ENCODE peak calls at places on chromosomes 7 and 10, in four cellular contexts. One of them, this sample, is unnamed. For H3K4me1, the result is how much of the 10 kb centered on the place peaks cover.

GRCh38 chr10:44310762-44311562 is 73.9 kb downstream of the CXCL12 start:
- DNase-seq in heart left ventricle: peak
- DNase-seq in MM.1S: peak
- DNase-seq in body of pancreas: peak
- DNase-seq in this sample: peak

GRCh38 chr10:124332426-124332825 is 86.3 kb downstream of the OAT start:
- DNase-seq in body of pancreas: no peak
- DNase-seq in heart left ventricle: no peak
- DNase-seq in MM.1S: no peak
- DNase-seq in this sample: no peak

GRCh38 chr10:43966571-43966965 is 317.9 kb upstream of the ZNF32 start:
- DNase-seq in MM.1S: no peak
- DNase-seq in heart left ventricle: no peak
- DNase-seq in body of pancreas: no peak
- DNase-seq in this sample: no peak

GRCh38 chr10:53447576-53447975 is 675.0 kb upstream of the MBL2 start:
- DNase-seq in heart left ventricle: no peak
- DNase-seq in MM.1S: no peak
- DNase-seq in body of pancreas: no peak
- DNase-seq in this sample: no peak

GRCh38 chr7:158579662-158580646 is 7.7 kb downstream of the PTPRN2 start:
- DNase-seq in body of pancreas: no peak
- DNase-seq in MM.1S: no peak
- DNase-seq in heart left ventricle: no peak
- DNase-seq in this sample: no peak

GRCh38 chr7:14892961-14893360 is 9.6 kb downstream of the DGKB start:
- DNase-seq in MM.1S: no peak
- DNase-seq in heart left ventricle: no peak
- DNase-seq in body of pancreas: no peak
- DNase-seq in this sample: no peak

GRCh38 chr10:786666-787512 is 97.4 kb upstream of the DIP2C start:
- DNase-seq in body of pancreas: no peak
- DNase-seq in heart left ventricle: no peak
- DNase-seq in MM.1S: no peak
- DNase-seq in this sample: peak

GRCh38 chr7:34341331-34341730 is 316.7 kb upstream of the NPSR1 start:
- DNase-seq in body of pancreas: no peak
- DNase-seq in MM.1S: no peak
- DNase-seq in heart left ventricle: no peak
- DNase-seq in this sample: no peak

GRCh38 chr10:11986593-11987216 is 55.9 kb downstream of the UPF2 start:
- DNase-seq in heart left ventricle: peak
- DNase-seq in MM.1S: peak
- DNase-seq in body of pancreas: peak
- DNase-seq in this sample: peak

GRCh38 chr7:28483868-28484267 is 71.5 kb downstream of the CREB5 start:
- DNase-seq in body of pancreas: no peak
- DNase-seq in MM.1S: no peak
- DNase-seq in heart left ventricle: no peak
- DNase-seq in this sample: no peak

GRCh38 chr7:43586251-43586900 is 3.5 kb downstream of the STK17A start:
- DNase-seq in body of pancreas: no peak
- DNase-seq in MM.1S: peak
- DNase-seq in heart left ventricle: no peak
- DNase-seq in this sample: no peak

GRCh38 chr10:99938563-99938962 is 71.2 kb downstream of the DNMBP start:
- DNase-seq in MM.1S: no peak
- DNase-seq in body of pancreas: no peak
- DNase-seq in heart left ventricle: no peak
- DNase-seq in this sample: no peak

GRCh38 chr10:109593686-109594085 is 329.6 kb downstream of the XPNPEP1 start:
- DNase-seq in heart left ventricle: no peak
- DNase-seq in body of pancreas: no peak
- DNase-seq in MM.1S: no peak
- DNase-seq in this sample: no peak

GRCh38 chr10:121766426-121766825 is 161.4 kb downstream of the ATE1 start:
- DNase-seq in MM.1S: no peak
- DNase-seq in body of pancreas: no peak
- DNase-seq in heart left ventricle: no peak
- DNase-seq in this sample: no peak

GRCh38 chr7:15228891-15229290 is 326.3 kb upstream of the DGKB start:
- DNase-seq in heart left ventricle: no peak
- DNase-seq in MM.1S: no peak
- DNase-seq in body of pancreas: no peak
- DNase-seq in this sample: no peak

GRCh38 chr7:36686499-36686898 is 37.8 kb downstream of the AOAH start:
- DNase-seq in body of pancreas: no peak
- DNase-seq in MM.1S: no peak
- DNase-seq in heart left ventricle: no peak
- DNase-seq in this sample: no peak

GRCh38 chr7:41930538-41931262 is 227.8 kb upstream of the INHBA start:
- DNase-seq in heart left ventricle: no peak
- DNase-seq in MM.1S: no peak
- DNase-seq in body of pancreas: no peak
- DNase-seq in this sample: no peak

GRCh38 chr7:101664390-101664789 is 35.3 kb upstream of the MYL10 start:
- DNase-seq in body of pancreas: no peak
- DNase-seq in MM.1S: no peak
- DNase-seq in heart left ventricle: no peak
- DNase-seq in this sample: no peak

GRCh38 chr7:106082087-106082854 is 29.8 kb downstream of the SYPL1 start:
- DNase-seq in body of pancreas: no peak
- DNase-seq in MM.1S: no peak
- DNase-seq in heart left ventricle: no peak
- DNase-seq in this sample: no peak

GRCh38 chr10:74502963-74503608 is 323.3 kb upstream of the KAT6B start:
- DNase-seq in body of pancreas: no peak
- DNase-seq in MM.1S: no peak
- DNase-seq in heart left ventricle: no peak
- DNase-seq in this sample: no peak

GRCh38 chr10:124962421-124962820 is 20.5 kb downstream of the ZRANB1 start:
- DNase-seq in heart left ventricle: no peak
- DNase-seq in MM.1S: no peak
- DNase-seq in body of pancreas: no peak
- DNase-seq in this sample: no peak

GRCh38 chr10:52677087-52677486 is 95.5 kb downstream of the MBL2 start:
- DNase-seq in heart left ventricle: no peak
- DNase-seq in body of pancreas: no peak
- DNase-seq in MM.1S: no peak
- DNase-seq in this sample: no peak

GRCh38 chr7:129271500-129272355 is 46.9 kb downstream of the AHCYL2 start:
- DNase-seq in MM.1S: peak
- DNase-seq in body of pancreas: peak
- DNase-seq in heart left ventricle: no peak
- DNase-seq in this sample: no peak

GRCh38 chr10:74051729-74052342 is 53.9 kb downstream of the VCL start:
- DNase-seq in heart left ventricle: peak
- DNase-seq in MM.1S: no peak
- DNase-seq in body of pancreas: peak
- DNase-seq in this sample: no peak

GRCh38 chr10:71756441-71757191 is 16.7 kb downstream of the VSIR start:
- DNase-seq in heart left ventricle: no peak
- DNase-seq in MM.1S: no peak
- DNase-seq in body of pancreas: no peak
- DNase-seq in this sample: no peak

GRCh38 chr7:151782598-151783448 is 94.1 kb downstream of the PRKAG2 start:
- DNase-seq in MM.1S: peak
- DNase-seq in heart left ventricle: peak
- DNase-seq in body of pancreas: peak
- DNase-seq in this sample: peak

GRCh38 chr10:94186722-94187121 is 176.0 kb downstream of the NOC3L start:
- DNase-seq in heart left ventricle: no peak
- DNase-seq in body of pancreas: no peak
- DNase-seq in MM.1S: no peak
- DNase-seq in this sample: no peak

GRCh38 chr10:128485701-128486235 is 359.5 kb upstream of the MKI67 start:
- DNase-seq in heart left ventricle: no peak
- DNase-seq in MM.1S: no peak
- DNase-seq in body of pancreas: no peak
- DNase-seq in this sample: no peak

GRCh38 chr7:22117222-22117621 is 171.5 kb upstream of the CDCA7L start:
- DNase-seq in MM.1S: no peak
- DNase-seq in body of pancreas: no peak
- DNase-seq in heart left ventricle: no peak
- DNase-seq in this sample: no peak

GRCh38 chr7:770336-770735 is 43.3 kb upstream of the PRKAR1B start:
- DNase-seq in heart left ventricle: no peak
- DNase-seq in MM.1S: no peak
- DNase-seq in body of pancreas: no peak
- DNase-seq in this sample: no peak

GRCh38 chr7:55325371-55325792 is 39.8 kb upstream of the LANCL2 start:
- DNase-seq in heart left ventricle: peak
- DNase-seq in body of pancreas: peak
- DNase-seq in MM.1S: no peak
- DNase-seq in this sample: peak

GRCh38 chr7:55326079-55326847 is 38.9 kb upstream of the LANCL2 start:
- DNase-seq in heart left ventricle: peak
- DNase-seq in body of pancreas: peak
- DNase-seq in MM.1S: no peak
- DNase-seq in this sample: no peak
- H3K27ac ChIP-seq in heart left ventricle: no peak
- H3K27ac ChIP-seq in body of pancreas: no peak
- H3K27ac ChIP-seq in MM.1S: no peak
- H3K27ac ChIP-seq in this sample: peak

DNA sequence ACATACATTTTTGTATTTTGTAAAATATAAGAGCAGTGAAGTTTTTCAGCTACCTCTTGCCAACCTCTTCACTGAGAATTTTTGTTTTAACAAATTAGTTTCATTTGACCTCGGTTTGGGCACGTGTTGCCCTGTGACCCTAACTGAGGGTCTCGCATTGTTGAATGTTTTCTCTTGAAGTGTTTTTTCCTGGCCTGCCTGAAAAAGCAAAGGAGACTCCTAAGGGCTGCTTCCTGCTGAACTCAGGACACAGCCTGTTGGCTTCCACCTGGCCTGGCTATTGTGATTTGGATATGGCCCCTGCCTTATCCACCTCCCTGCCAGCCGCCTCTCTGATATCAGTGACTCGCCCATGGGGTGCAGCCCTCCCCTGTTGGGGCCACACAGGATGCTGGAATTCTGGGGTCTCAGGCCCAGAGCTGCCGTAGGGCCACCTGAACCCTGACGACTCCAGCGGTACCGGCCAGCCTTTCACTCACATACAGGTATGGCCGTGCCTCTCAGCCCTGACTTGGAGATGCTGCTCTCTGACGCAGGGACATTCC is 58.8 kb upstream of the AQP1 start:
- DNase-seq in heart left ventricle: no peak
- DNase-seq in body of pancreas: no peak
- DNase-seq in MM.1S: no peak
- DNase-seq in this sample: no peak
- H3K4me1 ChIP-seq in heart left ventricle: under half
- H3K4me1 ChIP-seq in body of pancreas: under half
- H3K4me1 ChIP-seq in MM.1S: under half
- H3K4me1 ChIP-seq in this sample: under half

GRCh38 chr10:35188954-35189353 is 62.3 kb downstream of the CREM start:
- DNase-seq in MM.1S: no peak
- DNase-seq in body of pancreas: no peak
- DNase-seq in heart left ventricle: no peak
- DNase-seq in this sample: no peak

GRCh38 chr10:35194906-35195305 is 68.3 kb downstream of the CREM start:
- DNase-seq in heart left ventricle: no peak
- DNase-seq in body of pancreas: no peak
- DNase-seq in MM.1S: no peak
- DNase-seq in this sample: no peak

GRCh38 chr10:35194471-35194870 is 67.8 kb downstream of the CREM start:
- DNase-seq in body of pancreas: no peak
- DNase-seq in heart left ventricle: no peak
- DNase-seq in MM.1S: no peak
- DNase-seq in this sample: no peak

GRCh38 chr10:35192645-35193249 is 66.1 kb downstream of the CREM start:
- DNase-seq in heart left ventricle: no peak
- DNase-seq in MM.1S: no peak
- DNase-seq in body of pancreas: no peak
- DNase-seq in this sample: no peak

DNA sequence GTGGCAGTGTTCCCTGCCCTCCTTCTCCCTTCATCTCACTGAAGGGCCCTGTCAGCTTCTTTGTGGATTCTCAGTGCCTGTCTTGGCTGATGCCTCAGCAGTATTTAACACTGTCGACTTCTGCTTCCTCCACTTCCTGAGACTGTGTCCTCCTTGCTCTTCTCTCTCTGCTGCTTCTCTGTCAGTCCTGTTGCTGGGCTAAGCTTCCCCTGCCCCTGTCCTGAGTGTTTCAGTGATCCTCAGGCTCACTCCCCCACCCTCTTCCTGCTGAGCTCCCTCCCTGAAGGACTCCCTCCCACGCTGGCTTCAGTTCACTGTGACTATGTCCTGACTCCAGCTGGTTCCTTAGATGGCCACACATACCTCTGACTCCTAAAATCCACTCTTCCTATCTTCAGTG is 64.9 kb downstream of the CREM start:
- DNase-seq in MM.1S: peak
- DNase-seq in body of pancreas: no peak
- DNase-seq in heart left ventricle: peak
- DNase-seq in this sample: peak
- H3K4me3 ChIP-seq in MM.1S: no peak
- H3K4me3 ChIP-seq in body of pancreas: no peak
- H3K4me3 ChIP-seq in heart left ventricle: no peak
- H3K4me3 ChIP-seq in this sample: no peak

GRCh38 chr7:55130079-55130476 is 111.3 kb downstream of the EGFR start:
- DNase-seq in MM.1S: no peak
- DNase-seq in heart left ventricle: no peak
- DNase-seq in body of pancreas: no peak
- DNase-seq in this sample: no peak

GRCh38 chr7:55129409-55130078 is 110.7 kb downstream of the EGFR start:
- DNase-seq in heart left ventricle: no peak
- DNase-seq in MM.1S: no peak
- DNase-seq in body of pancreas: no peak
- DNase-seq in this sample: no peak

GRCh38 chr7:55127135-55127551 is 108.3 kb downstream of the EGFR start:
- DNase-seq in heart left ventricle: no peak
- DNase-seq in MM.1S: no peak
- DNase-seq in body of pancreas: no peak
- DNase-seq in this sample: no peak

GRCh38 chr7:55127622-55128081 is 108.8 kb downstream of the EGFR start:
- DNase-seq in MM.1S: no peak
- DNase-seq in heart left ventricle: peak
- DNase-seq in body of pancreas: no peak
- DNase-seq in this sample: no peak

DNA sequence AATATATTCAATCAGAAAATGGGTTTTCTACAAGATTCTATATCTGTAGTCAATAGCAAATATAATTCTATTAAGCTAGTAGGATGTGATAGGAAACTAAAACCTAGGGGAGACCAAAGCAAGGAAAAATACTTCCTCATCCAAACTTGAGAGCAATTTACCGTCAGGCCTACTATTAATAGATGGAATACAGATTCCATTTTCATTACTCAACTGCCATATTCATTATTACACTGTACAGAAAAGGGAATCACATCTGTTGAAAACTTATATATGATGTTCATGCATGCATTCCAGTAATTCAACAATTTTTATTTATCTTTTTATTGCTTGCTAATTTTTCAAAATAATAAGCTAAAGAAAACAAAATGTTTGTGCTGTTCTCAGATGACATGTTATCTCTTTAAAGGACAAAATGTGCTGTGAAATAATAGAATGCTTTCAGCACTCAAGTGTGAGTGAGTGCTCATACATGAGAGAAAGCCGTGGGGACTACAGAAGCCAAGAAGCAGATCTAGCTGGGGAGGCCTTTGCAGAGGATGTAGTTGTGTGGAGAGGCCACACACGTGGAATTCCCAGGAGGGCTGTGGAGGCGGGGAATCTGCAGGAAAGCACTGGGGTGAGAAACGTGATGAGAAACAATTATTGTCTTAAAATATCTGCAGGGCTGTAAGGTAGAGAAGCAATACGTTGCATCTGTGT is 110.0 kb downstream of the EGFR start:
- DNase-seq in MM.1S: no peak
- DNase-seq in body of pancreas: no peak
- DNase-seq in heart left ventricle: peak
- DNase-seq in this sample: peak
- H3K27ac ChIP-seq in MM.1S: no peak
- H3K27ac ChIP-seq in body of pancreas: no peak
- H3K27ac ChIP-seq in heart left ventricle: peak
- H3K27ac ChIP-seq in this sample: peak